ENCODE peak calls at places on chromosomes 5 and 9, in nine cellular contexts. S, V, L, I, Y, C, A, T and P are unnamed samples.

GRCh38 chr5:27015758-27016157 is 22.6 kb downstream of the CDH9 start:
- DNase-seq in S (no peak), V (no peak), L (no peak), I (no peak), Y (no peak), C (no peak), A (peak), T (no peak), P (no peak)

GRCh38 chr5:175663191-175664184 is 5.6 kb downstream of the HRH2 start:
- DNase-seq in S (no peak), V (no peak), L (no peak), I (no peak), Y (peak), C (no peak), A (no peak), T (no peak), P (no peak)

GRCh38 chr9:36189978-36190377 is 743 bp upstream of the CLTA start:
- DNase-seq in S (no peak), V (no peak), L (no peak), I (no peak), Y (peak), C (no peak), A (no peak), T (no peak), P (no peak)

GRCh38 chr5:68257207-68257606 is 41.7 kb downstream of the PIK3R1 start:
- DNase-seq in S (no peak), V (no peak), L (no peak), I (no peak), Y (no peak), C (no peak), A (peak), T (no peak), P (no peak)

GRCh38 chr5:149434162-149435014 is 55.3 kb upstream of the IL17B start:
- DNase-seq in S (no peak), V (peak), L (peak), I (no peak), Y (peak), C (peak), A (no peak), T (peak), P (peak)

GRCh38 chr5:17882760-17883488 is 248.7 kb downstream of the TAF11L14 start:
- DNase-seq in S (no peak), V (peak), L (no peak), I (no peak), Y (no peak), C (no peak), A (peak), T (peak), P (no peak)

GRCh38 chr9:130451004-130451390 is 6.2 kb downstream of the ASS1 start:
- DNase-seq in S (peak), V (no peak), L (no peak), I (no peak), Y (no peak), C (no peak), A (no peak), T (no peak), P (no peak)

GRCh38 chr5:150801117-150801927 is 22.8 kb downstream of the SMIM3 start:
- DNase-seq in S (no peak), V (peak), L (peak), I (no peak), Y (no peak), C (peak), A (peak), T (peak), P (peak)

GRCh38 chr5:5421149-5421960 is 1.1 kb upstream of the ICE1 start:
- DNase-seq in S (no peak), V (no peak), L (no peak), I (no peak), Y (no peak), C (no peak), A (peak), T (no peak), P (peak)

GRCh38 chr9:7780261-7780988 is 19.2 kb downstream of the DMAC1 start:
- DNase-seq in S (no peak), V (no peak), L (no peak), I (no peak), Y (peak), C (no peak), A (no peak), T (no peak), P (no peak)

GRCh38 chr9:108844856-108845255 is 10.9 kb downstream of the ACTL7B start:
- DNase-seq in S (no peak), V (no peak), L (no peak), I (no peak), Y (no peak), C (no peak), A (peak), T (no peak), P (no peak)

GRCh38 chr5:39195198-39195826 is 24.1 kb downstream of the FYB1 start:
- DNase-seq in S (no peak), V (no peak), L (no peak), I (no peak), Y (no peak), C (no peak), A (no peak), T (no peak), P (no peak)

GRCh38 chr9:133275105-133276000 is at the start of gene ABO:
- DNase-seq in S (peak), V (peak), L (no peak), I (no peak), Y (no peak), C (no peak), A (no peak), T (peak), P (no peak)

GRCh38 chr9:91577540-91577939 is 153.9 kb upstream of the NFIL3 start:
- DNase-seq in S (no peak), V (no peak), L (no peak), I (no peak), Y (no peak), C (no peak), A (no peak), T (no peak), P (no peak)

GRCh38 chr5:14732991-14733390 is 68.5 kb downstream of the OTULIN start:
- DNase-seq in S (no peak), V (no peak), L (no peak), I (no peak), Y (no peak), C (no peak), A (no peak), T (no peak), P (no peak)

GRCh38 chr9:78278801-78279200 is 18.1 kb upstream of the PSAT1 start:
- DNase-seq in S (no peak), V (no peak), L (no peak), I (no peak), Y (no peak), C (no peak), A (no peak), T (no peak), P (no peak)

GRCh38 chr5:40390286-40391253 is 289.1 kb upstream of the PTGER4 start:
- DNase-seq in S (no peak), V (no peak), L (no peak), I (no peak), Y (no peak), C (no peak), A (no peak), T (no peak), P (no peak)

GRCh38 chr5:155049569-155050383 is 36.2 kb downstream of the KIF4B start:
- DNase-seq in S (no peak), V (no peak), L (no peak), I (no peak), Y (no peak), C (peak), A (no peak), T (peak), P (no peak)

GRCh38 chr5:149271717-149272558 is at the start of gene AFAP1L1:
- DNase-seq in S (peak), V (peak), L (peak), I (no peak), Y (peak), C (peak), A (peak), T (peak), P (peak)

GRCh38 chr5:56569576-56569975 is 245.8 kb upstream of the MAP3K1 start:
- DNase-seq in S (no peak), V (no peak), L (no peak), I (no peak), Y (peak), C (peak), A (no peak), T (no peak), P (no peak)

GRCh38 chr5:149675467-149676201 is 54.5 kb upstream of the PPARGC1B start:
- DNase-seq in S (no peak), V (no peak), L (no peak), I (no peak), Y (no peak), C (no peak), A (no peak), T (no peak), P (no peak)

GRCh38 chr5:132011561-132012384 is at the start of gene ACSL6:
- DNase-seq in S (peak), V (peak), L (peak), I (no peak), Y (no peak), C (no peak), A (peak), T (peak), P (peak)

GRCh38 chr5:77369566-77369965 is 122.5 kb downstream of the WDR41 start:
- DNase-seq in S (no peak), V (no peak), L (no peak), I (no peak), Y (no peak), C (no peak), A (no peak), T (no peak), P (no peak)

GRCh38 chr9:136742640-136743391 is at the start of gene LCN10:
- DNase-seq in S (peak), V (peak), L (no peak), I (no peak), Y (no peak), C (no peak), A (no peak), T (no peak), P (no peak)

GRCh38 chr5:84384604-84385575 is at the start of gene EDIL3:
- DNase-seq in S (peak), V (peak), L (peak), I (no peak), Y (peak), C (peak), A (no peak), T (peak), P (no peak)